ENCODE peak calls at places on chromosomes 6 and 20, in six cellular contexts. One of them, this sample, is unnamed.

GRCh38 chr20:54980321-54980960 is 505.0 kb downstream of the DOK5 start:
- DNase-seq in CD8-positive, alpha-beta T cell: no peak
- DNase-seq in uterus: no peak
- DNase-seq in GM12878: no peak
- DNase-seq in HepG2: no peak
- DNase-seq in astrocyte: peak; percentile 17
- DNase-seq in this sample: no peak

GRCh38 chr6:7542878-7543394 is 1.5 kb downstream of the DSP start:
- DNase-seq in CD8-positive, alpha-beta T cell: no peak
- DNase-seq in uterus: peak; percentile 30
- DNase-seq in GM12878: no peak
- DNase-seq in HepG2: peak; percentile 93
- DNase-seq in astrocyte: peak; percentile 26
- DNase-seq in this sample: peak; percentile 87

GRCh38 chr6:169395080-169395805 is 141.6 kb upstream of the THBS2 start:
- DNase-seq in CD8-positive, alpha-beta T cell: no peak
- DNase-seq in uterus: no peak
- DNase-seq in GM12878: no peak
- DNase-seq in HepG2: no peak
- DNase-seq in astrocyte: no peak
- DNase-seq in this sample: no peak

GRCh38 chr6:40256831-40257230 is 322.6 kb upstream of the MOCS1 start:
- DNase-seq in CD8-positive, alpha-beta T cell: no peak
- DNase-seq in uterus: no peak
- DNase-seq in GM12878: no peak
- DNase-seq in HepG2: no peak
- DNase-seq in astrocyte: no peak
- DNase-seq in this sample: no peak

GRCh38 chr6:133893324-133893692 is 4.4 kb downstream of the TCF21 start:
- DNase-seq in CD8-positive, alpha-beta T cell: no peak
- DNase-seq in uterus: no peak
- DNase-seq in GM12878: no peak
- DNase-seq in HepG2: no peak
- DNase-seq in astrocyte: no peak
- DNase-seq in this sample: no peak

GRCh38 chr6:44039191-44039719 is 88.0 kb downstream of the MRPL14 start:
- DNase-seq in CD8-positive, alpha-beta T cell: no peak
- DNase-seq in uterus: no peak
- DNase-seq in GM12878: no peak
- DNase-seq in HepG2: no peak
- DNase-seq in astrocyte: no peak
- DNase-seq in this sample: peak; percentile 29

GRCh38 chr6:129046526-129046925 is 163.6 kb downstream of the LAMA2 start:
- DNase-seq in CD8-positive, alpha-beta T cell: no peak
- DNase-seq in uterus: no peak
- DNase-seq in GM12878: no peak
- DNase-seq in HepG2: no peak
- DNase-seq in astrocyte: no peak
- DNase-seq in this sample: no peak

GRCh38 chr6:100553243-100553642 is 88.5 kb upstream of the SIM1 start:
- DNase-seq in CD8-positive, alpha-beta T cell: no peak
- DNase-seq in uterus: no peak
- DNase-seq in GM12878: no peak
- DNase-seq in HepG2: no peak
- DNase-seq in astrocyte: no peak
- DNase-seq in this sample: no peak

GRCh38 chr6:44054635-44055559 is 72.4 kb downstream of the MRPL14 start:
- DNase-seq in CD8-positive, alpha-beta T cell: no peak
- DNase-seq in uterus: no peak
- DNase-seq in GM12878: no peak
- DNase-seq in HepG2: no peak
- DNase-seq in astrocyte: peak; percentile 60
- DNase-seq in this sample: no peak

GRCh38 chr6:54008589-54008988 is 102.7 kb upstream of the MLIP start:
- DNase-seq in CD8-positive, alpha-beta T cell: no peak
- DNase-seq in uterus: no peak
- DNase-seq in GM12878: no peak
- DNase-seq in HepG2: no peak
- DNase-seq in astrocyte: no peak
- DNase-seq in this sample: no peak

GRCh38 chr6:105331927-105332326 is 71.0 kb downstream of the PREP start:
- DNase-seq in CD8-positive, alpha-beta T cell: no peak
- DNase-seq in uterus: no peak
- DNase-seq in GM12878: no peak
- DNase-seq in HepG2: no peak
- DNase-seq in astrocyte: no peak
- DNase-seq in this sample: no peak

GRCh38 chr20:25280051-25280573 is 32.2 kb downstream of the PYGB start:
- DNase-seq in CD8-positive, alpha-beta T cell: no peak
- DNase-seq in uterus: peak; percentile 13
- DNase-seq in GM12878: no peak
- DNase-seq in HepG2: no peak
- DNase-seq in astrocyte: no peak
- DNase-seq in this sample: no peak

GRCh38 chr6:30206799-30207618 is 6.2 kb downstream of the TRIM26 start:
- DNase-seq in CD8-positive, alpha-beta T cell: no peak
- DNase-seq in uterus: peak; percentile 25
- DNase-seq in GM12878: no peak
- DNase-seq in HepG2: peak; percentile 95
- DNase-seq in astrocyte: peak; percentile 23
- DNase-seq in this sample: peak; percentile 26

GRCh38 chr6:85516168-85516567 is 66.3 kb downstream of the NT5E start:
- DNase-seq in CD8-positive, alpha-beta T cell: no peak
- DNase-seq in uterus: no peak
- DNase-seq in GM12878: no peak
- DNase-seq in HepG2: peak; percentile 44
- DNase-seq in astrocyte: peak; percentile 3
- DNase-seq in this sample: no peak

GRCh38 chr6:155782320-155782730 is 326.7 kb upstream of the NOX3 start:
- DNase-seq in CD8-positive, alpha-beta T cell: no peak
- DNase-seq in uterus: no peak
- DNase-seq in GM12878: no peak
- DNase-seq in HepG2: no peak
- DNase-seq in astrocyte: peak; percentile 99
- DNase-seq in this sample: no peak

GRCh38 chr20:7790189-7790588 is 150.1 kb downstream of the HAO1 start:
- DNase-seq in CD8-positive, alpha-beta T cell: no peak
- DNase-seq in uterus: no peak
- DNase-seq in GM12878: no peak
- DNase-seq in HepG2: no peak
- DNase-seq in astrocyte: peak; percentile 70
- DNase-seq in this sample: no peak

GRCh38 chr6:147793871-147794643 is 285.6 kb downstream of the SAMD5 start:
- DNase-seq in CD8-positive, alpha-beta T cell: no peak
- DNase-seq in uterus: no peak
- DNase-seq in GM12878: no peak
- DNase-seq in HepG2: no peak
- DNase-seq in astrocyte: no peak
- DNase-seq in this sample: no peak

GRCh38 chr6:145749632-145750031 is 14.3 kb upstream of the EPM2A start:
- DNase-seq in CD8-positive, alpha-beta T cell: no peak
- DNase-seq in uterus: no peak
- DNase-seq in GM12878: no peak
- DNase-seq in HepG2: peak; percentile 44
- DNase-seq in astrocyte: peak; percentile 77
- DNase-seq in this sample: no peak

GRCh38 chr6:22421187-22421586 is 124.4 kb upstream of the PRL start:
- DNase-seq in CD8-positive, alpha-beta T cell: no peak
- DNase-seq in uterus: no peak
- DNase-seq in GM12878: no peak
- DNase-seq in HepG2: no peak
- DNase-seq in astrocyte: no peak
- DNase-seq in this sample: no peak

GRCh38 chr20:25089662-25090061 is 7.7 kb upstream of the VSX1 start:
- DNase-seq in CD8-positive, alpha-beta T cell: no peak
- DNase-seq in uterus: no peak
- DNase-seq in GM12878: no peak
- DNase-seq in HepG2: no peak
- DNase-seq in astrocyte: no peak
- DNase-seq in this sample: no peak

GRCh38 chr6:107956586-107957164 is 1.3 kb downstream of the SEC63 start:
- DNase-seq in CD8-positive, alpha-beta T cell: no peak
- DNase-seq in uterus: no peak
- DNase-seq in GM12878: no peak
- DNase-seq in HepG2: no peak
- DNase-seq in astrocyte: peak; percentile 12
- DNase-seq in this sample: no peak

GRCh38 chr20:19626896-19627295 is 131.2 kb upstream of the RIN2 start:
- DNase-seq in CD8-positive, alpha-beta T cell: no peak
- DNase-seq in uterus: no peak
- DNase-seq in GM12878: no peak
- DNase-seq in HepG2: no peak
- DNase-seq in astrocyte: no peak
- DNase-seq in this sample: no peak

GRCh38 chr6:155352812-155353211 is 38.5 kb upstream of the TFB1M start:
- DNase-seq in CD8-positive, alpha-beta T cell: no peak
- DNase-seq in uterus: no peak
- DNase-seq in GM12878: no peak
- DNase-seq in HepG2: no peak
- DNase-seq in astrocyte: peak; percentile 65
- DNase-seq in this sample: no peak

GRCh38 chr6:14520536-14520935 is 403.0 kb downstream of the CD83 start:
- DNase-seq in CD8-positive, alpha-beta T cell: no peak
- DNase-seq in uterus: no peak
- DNase-seq in GM12878: no peak
- DNase-seq in HepG2: no peak
- DNase-seq in astrocyte: no peak
- DNase-seq in this sample: no peak

GRCh38 chr6:128882991-128883571 is at the start of gene LAMA2:
- DNase-seq in CD8-positive, alpha-beta T cell: no peak
- DNase-seq in uterus: peak; percentile 73
- DNase-seq in GM12878: no peak
- DNase-seq in HepG2: peak; percentile 7
- DNase-seq in astrocyte: peak; percentile 61
- DNase-seq in this sample: peak; percentile 62

GRCh38 chr20:43092689-43093088 is 97.0 kb downstream of the PTPRT start:
- DNase-seq in CD8-positive, alpha-beta T cell: no peak
- DNase-seq in uterus: no peak
- DNase-seq in GM12878: no peak
- DNase-seq in HepG2: no peak
- DNase-seq in astrocyte: no peak
- DNase-seq in this sample: no peak

GRCh38 chr6:129280719-129281118 is 397.8 kb downstream of the LAMA2 start:
- DNase-seq in CD8-positive, alpha-beta T cell: peak; percentile 56
- DNase-seq in uterus: no peak
- DNase-seq in GM12878: no peak
- DNase-seq in HepG2: no peak
- DNase-seq in astrocyte: no peak
- DNase-seq in this sample: no peak

GRCh38 chr20:6420336-6420735 is 297.5 kb upstream of the FERMT1 start:
- DNase-seq in CD8-positive, alpha-beta T cell: no peak
- DNase-seq in uterus: no peak
- DNase-seq in GM12878: no peak
- DNase-seq in HepG2: no peak
- DNase-seq in astrocyte: no peak
- DNase-seq in this sample: no peak

GRCh38 chr6:63897952-63898351 is 262.4 kb downstream of the PHF3 start:
- DNase-seq in CD8-positive, alpha-beta T cell: no peak
- DNase-seq in uterus: no peak
- DNase-seq in GM12878: no peak
- DNase-seq in HepG2: no peak
- DNase-seq in astrocyte: no peak
- DNase-seq in this sample: no peak

GRCh38 chr20:23103284-23104018 is 17.3 kb upstream of the CD93 start:
- DNase-seq in CD8-positive, alpha-beta T cell: no peak
- DNase-seq in uterus: no peak
- DNase-seq in GM12878: no peak
- DNase-seq in HepG2: no peak
- DNase-seq in astrocyte: no peak
- DNase-seq in this sample: no peak
- H3K4me1 ChIP-seq in CD8-positive, alpha-beta T cell: no peaks in the 10 kb centered on the region
- H3K4me1 ChIP-seq in uterus: no peaks in the 10 kb centered on the region
- H3K4me1 ChIP-seq in GM12878: no peaks in the 10 kb centered on the region
- H3K4me1 ChIP-seq in HepG2: no peaks in the 10 kb centered on the region
- H3K4me1 ChIP-seq in astrocyte: no peaks in the 10 kb centered on the region
- H3K4me1 ChIP-seq in this sample: no peaks in the 10 kb centered on the region

DNA sequence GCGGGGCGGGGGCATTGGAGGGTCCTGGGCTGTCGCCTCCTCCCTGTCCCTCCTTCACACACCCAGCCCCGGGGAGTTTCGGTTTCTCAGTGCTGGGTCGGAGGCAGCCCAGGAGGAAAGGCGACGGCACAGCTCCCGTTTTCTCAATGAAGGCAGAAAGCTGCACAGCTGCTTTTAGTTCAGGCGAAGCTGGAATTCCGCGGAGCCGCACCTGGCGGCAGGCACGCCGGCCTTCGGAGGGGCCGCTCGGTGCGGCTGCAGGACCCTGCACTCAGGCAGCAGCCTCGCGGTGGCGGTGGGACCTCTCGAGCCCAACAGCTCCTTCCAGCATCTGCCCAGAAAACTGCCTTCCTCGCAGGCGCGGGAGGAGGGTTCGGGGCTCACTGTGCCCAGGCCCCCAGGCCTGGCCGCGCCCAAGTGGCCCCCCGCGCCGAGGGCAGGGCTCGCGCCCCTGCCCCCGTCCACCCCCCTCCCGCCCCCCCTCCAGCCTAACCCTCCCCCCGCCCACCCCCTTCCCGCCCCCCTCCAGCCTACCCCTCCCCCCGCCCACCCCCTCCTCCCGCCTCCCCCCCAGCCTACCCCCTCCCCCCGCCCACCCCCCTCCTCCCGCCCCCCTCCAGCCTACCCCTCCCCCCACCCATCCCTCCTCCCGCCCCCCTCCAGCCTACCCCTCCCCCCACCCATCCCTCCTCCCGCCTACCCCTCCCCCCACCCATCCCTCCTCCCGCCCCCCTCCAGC is 4.8 kb downstream of the FOXQ1 start:
- DNase-seq in CD8-positive, alpha-beta T cell: no peak
- DNase-seq in uterus: no peak
- DNase-seq in GM12878: peak; percentile 30
- DNase-seq in HepG2: peak; percentile 70
- DNase-seq in astrocyte: no peak
- DNase-seq in this sample: no peak
- H3K4me3 ChIP-seq in CD8-positive, alpha-beta T cell: peak overlapping the region; percentile 45
- H3K4me3 ChIP-seq in uterus: peak overlapping the region; percentile 16
- H3K4me3 ChIP-seq in GM12878: no peak overlapping the region
- H3K4me3 ChIP-seq in HepG2: peak overlapping the region; percentile 98
- H3K4me3 ChIP-seq in astrocyte: peak overlapping the region; percentile 57
- H3K4me3 ChIP-seq in this sample: no peak overlapping the region

DNA sequence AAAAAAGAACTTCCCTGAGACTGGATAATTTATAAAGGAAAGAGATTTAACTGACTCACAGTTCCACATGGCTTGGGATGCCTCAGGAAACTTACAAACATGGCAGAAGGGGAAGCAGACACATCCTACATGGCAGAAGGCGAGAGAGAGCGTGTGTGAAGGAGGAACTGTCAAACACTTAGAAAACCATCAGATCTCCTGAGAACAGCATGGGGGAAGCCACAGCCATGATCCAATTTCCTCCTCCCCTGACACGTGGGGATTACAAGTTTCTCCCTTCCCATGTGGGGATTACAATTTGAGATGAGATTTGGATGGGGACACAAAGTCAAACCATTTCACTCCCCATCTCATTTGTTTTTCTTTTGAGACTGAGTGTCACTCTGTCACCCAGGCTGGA is 46.5 kb upstream of the TFAP2C start:
- DNase-seq in CD8-positive, alpha-beta T cell: no peak
- DNase-seq in uterus: no peak
- DNase-seq in GM12878: no peak
- DNase-seq in HepG2: no peak
- DNase-seq in astrocyte: no peak
- DNase-seq in this sample: no peak
- TF ChIP-seq CTCF in CD8-positive, alpha-beta T cell: no peak
- TF ChIP-seq CTCF in uterus: no peak
- TF ChIP-seq CTCF in GM12878: no peak
- TF ChIP-seq CTCF in HepG2: no peak
- TF ChIP-seq CTCF in astrocyte: no peak
- TF ChIP-seq CTCF in this sample: no peak

GRCh38 chr6:56482525-56482924 is 160.2 kb downstream of the DST start:
- DNase-seq in CD8-positive, alpha-beta T cell: no peak
- DNase-seq in uterus: no peak
- DNase-seq in GM12878: no peak
- DNase-seq in HepG2: peak; percentile 90
- DNase-seq in astrocyte: no peak
- DNase-seq in this sample: peak; percentile 26
- H3K4me1 ChIP-seq in CD8-positive, alpha-beta T cell: no peaks in the 10 kb centered on the region
- H3K4me1 ChIP-seq in uterus: peaks cover 10% of the 10 kb centered on the region
- H3K4me1 ChIP-seq in GM12878: no peaks in the 10 kb centered on the region
- H3K4me1 ChIP-seq in HepG2: peaks cover 16% of the 10 kb centered on the region
- H3K4me1 ChIP-seq in astrocyte: peaks cover 7% of the 10 kb centered on the region
- H3K4me1 ChIP-seq in this sample: peaks cover 6% of the 10 kb centered on the region